ENCODE peak calls at places on chromosomes 7 and 10, in six cellular contexts. One of them, this sample, is unnamed.

GRCh38 chr7:147207988-147208387 is 1091.4 kb downstream of the CNTNAP2 start:
- DNase-seq in heart right ventricle: no peak
- DNase-seq in AG04450: no peak
- DNase-seq in endothelial cell of umbilical vein: no peak
- DNase-seq in transverse colon: no peak
- DNase-seq in uterus: no peak
- DNase-seq in this sample: no peak

GRCh38 chr7:23394828-23395227 is 75.5 kb downstream of the IGF2BP3 start:
- DNase-seq in endothelial cell of umbilical vein: no peak
- DNase-seq in AG04450: no peak
- DNase-seq in transverse colon: no peak
- DNase-seq in uterus: no peak
- DNase-seq in heart right ventricle: no peak
- DNase-seq in this sample: no peak

GRCh38 chr7:45647426-45647825 is 73.3 kb downstream of the ADCY1 start:
- DNase-seq in endothelial cell of umbilical vein: no peak
- DNase-seq in transverse colon: no peak
- DNase-seq in AG04450: no peak
- DNase-seq in uterus: no peak
- DNase-seq in heart right ventricle: no peak
- DNase-seq in this sample: no peak

GRCh38 chr10:123556736-123557135 is 109.4 kb upstream of the GPR26 start:
- DNase-seq in heart right ventricle: no peak
- DNase-seq in uterus: no peak
- DNase-seq in transverse colon: no peak
- DNase-seq in endothelial cell of umbilical vein: no peak
- DNase-seq in AG04450: no peak
- DNase-seq in this sample: no peak

GRCh38 chr10:119642556-119643111 is 8.5 kb upstream of the BAG3 start:
- DNase-seq in transverse colon: no peak
- DNase-seq in AG04450: no peak
- DNase-seq in uterus: no peak
- DNase-seq in endothelial cell of umbilical vein: no peak
- DNase-seq in heart right ventricle: no peak
- DNase-seq in this sample: no peak

GRCh38 chr10:121154310-121154709 is 303.1 kb downstream of the WDR11 start:
- DNase-seq in endothelial cell of umbilical vein: no peak
- DNase-seq in heart right ventricle: no peak
- DNase-seq in AG04450: no peak
- DNase-seq in transverse colon: no peak
- DNase-seq in uterus: no peak
- DNase-seq in this sample: no peak

GRCh38 chr10:102916173-102916572 is 1.9 kb upstream of the CNNM2 start:
- DNase-seq in AG04450: no peak
- DNase-seq in uterus: no peak
- DNase-seq in heart right ventricle: no peak
- DNase-seq in endothelial cell of umbilical vein: no peak
- DNase-seq in transverse colon: no peak
- DNase-seq in this sample: no peak

GRCh38 chr7:143013897-143014296 is 13.0 kb downstream of the OR9A2 start:
- DNase-seq in endothelial cell of umbilical vein: peak
- DNase-seq in AG04450: peak
- DNase-seq in transverse colon: no peak
- DNase-seq in uterus: no peak
- DNase-seq in heart right ventricle: no peak
- DNase-seq in this sample: no peak

GRCh38 chr7:120302190-120302589 is 29.2 kb downstream of the KCND2 start:
- DNase-seq in transverse colon: no peak
- DNase-seq in AG04450: no peak
- DNase-seq in endothelial cell of umbilical vein: no peak
- DNase-seq in heart right ventricle: no peak
- DNase-seq in uterus: no peak
- DNase-seq in this sample: no peak

GRCh38 chr10:34813626-34814227 is 1.4 kb downstream of the PARD3 start:
- DNase-seq in heart right ventricle: peak
- DNase-seq in transverse colon: peak
- DNase-seq in AG04450: no peak
- DNase-seq in uterus: no peak
- DNase-seq in endothelial cell of umbilical vein: peak
- DNase-seq in this sample: no peak

GRCh38 chr10:34815174-34816066 is at the start of gene PARD3:
- DNase-seq in uterus: peak
- DNase-seq in heart right ventricle: peak
- DNase-seq in transverse colon: peak
- DNase-seq in endothelial cell of umbilical vein: peak
- DNase-seq in AG04450: no peak
- DNase-seq in this sample: no peak

GRCh38 chr10:34812771-34813170 is 2.3 kb downstream of the PARD3 start:
- DNase-seq in transverse colon: no peak
- DNase-seq in uterus: no peak
- DNase-seq in AG04450: no peak
- DNase-seq in endothelial cell of umbilical vein: no peak
- DNase-seq in heart right ventricle: no peak
- DNase-seq in this sample: no peak

GRCh38 chr10:34816067-34817002 is 1.2 kb upstream of the PARD3 start:
- DNase-seq in uterus: peak
- DNase-seq in transverse colon: peak
- DNase-seq in endothelial cell of umbilical vein: peak
- DNase-seq in heart right ventricle: no peak
- DNase-seq in AG04450: no peak
- DNase-seq in this sample: no peak

GRCh38 chr10:34814228-34815173 is 595 bp downstream of the PARD3 start:
- DNase-seq in heart right ventricle: peak
- DNase-seq in transverse colon: peak
- DNase-seq in uterus: peak
- DNase-seq in AG04450: no peak
- DNase-seq in endothelial cell of umbilical vein: peak
- DNase-seq in this sample: no peak
- TF ChIP-seq CTCF in heart right ventricle: no peak
- TF ChIP-seq CTCF in transverse colon: no peak
- TF ChIP-seq CTCF in uterus: no peak
- TF ChIP-seq CTCF in AG04450: no peak
- TF ChIP-seq CTCF in endothelial cell of umbilical vein: peak
- TF ChIP-seq CTCF in this sample: no peak

GRCh38 chr10:116070743-116071320 is 202.2 kb downstream of the GFRA1 start:
- DNase-seq in transverse colon: no peak
- DNase-seq in uterus: no peak
- DNase-seq in endothelial cell of umbilical vein: no peak
- DNase-seq in AG04450: no peak
- DNase-seq in heart right ventricle: no peak
- DNase-seq in this sample: no peak

GRCh38 chr10:116073451-116073850 is 199.6 kb downstream of the GFRA1 start:
- DNase-seq in uterus: no peak
- DNase-seq in heart right ventricle: no peak
- DNase-seq in AG04450: no peak
- DNase-seq in transverse colon: no peak
- DNase-seq in endothelial cell of umbilical vein: no peak
- DNase-seq in this sample: no peak

GRCh38 chr10:116069856-116070255 is 203.2 kb downstream of the GFRA1 start:
- DNase-seq in transverse colon: no peak
- DNase-seq in heart right ventricle: no peak
- DNase-seq in uterus: peak
- DNase-seq in endothelial cell of umbilical vein: no peak
- DNase-seq in AG04450: no peak
- DNase-seq in this sample: no peak

GRCh38 chr10:116071453-116072148 is 201.4 kb downstream of the GFRA1 start:
- DNase-seq in transverse colon: no peak
- DNase-seq in endothelial cell of umbilical vein: no peak
- DNase-seq in uterus: no peak
- DNase-seq in heart right ventricle: no peak
- DNase-seq in AG04450: no peak
- DNase-seq in this sample: no peak

GRCh38 chr10:116073025-116073424 is 200.0 kb downstream of the GFRA1 start:
- DNase-seq in transverse colon: no peak
- DNase-seq in AG04450: no peak
- DNase-seq in heart right ventricle: no peak
- DNase-seq in uterus: no peak
- DNase-seq in endothelial cell of umbilical vein: no peak
- DNase-seq in this sample: no peak
- H3K4me3 ChIP-seq in transverse colon: no peak
- H3K4me3 ChIP-seq in AG04450: no peak
- H3K4me3 ChIP-seq in heart right ventricle: no peak
- H3K4me3 ChIP-seq in uterus: no peak
- H3K4me3 ChIP-seq in endothelial cell of umbilical vein: no peak
- H3K4me3 ChIP-seq in this sample: no peak

GRCh38 chr10:71255817-71256660 is 43.7 kb downstream of the UNC5B start:
- DNase-seq in uterus: peak
- DNase-seq in heart right ventricle: peak
- DNase-seq in transverse colon: peak
- DNase-seq in AG04450: peak
- DNase-seq in endothelial cell of umbilical vein: peak
- DNase-seq in this sample: no peak
- H3K27ac ChIP-seq in uterus: no peak
- H3K27ac ChIP-seq in heart right ventricle: no peak
- H3K27ac ChIP-seq in transverse colon: peak
- H3K27ac ChIP-seq in AG04450: peak
- H3K27ac ChIP-seq in endothelial cell of umbilical vein: peak
- H3K27ac ChIP-seq in this sample: peak

GRCh38 chr7:78587443-78588044 is 789.0 kb downstream of the PHTF2 start:
- DNase-seq in endothelial cell of umbilical vein: no peak
- DNase-seq in heart right ventricle: no peak
- DNase-seq in AG04450: no peak
- DNase-seq in uterus: no peak
- DNase-seq in transverse colon: no peak
- DNase-seq in this sample: no peak
- TF ChIP-seq CTCF in endothelial cell of umbilical vein: no peak
- TF ChIP-seq CTCF in heart right ventricle: peak
- TF ChIP-seq CTCF in AG04450: peak
- TF ChIP-seq CTCF in uterus: no peak
- TF ChIP-seq CTCF in transverse colon: no peak
- TF ChIP-seq CTCF in this sample: peak

GRCh38 chr10:80158598-80159127 is 26.1 kb downstream of the PLAC9 start:
- DNase-seq in AG04450: peak
- DNase-seq in heart right ventricle: peak
- DNase-seq in endothelial cell of umbilical vein: peak
- DNase-seq in uterus: peak
- DNase-seq in transverse colon: peak
- DNase-seq in this sample: peak
- H3K4me3 ChIP-seq in AG04450: no peak
- H3K4me3 ChIP-seq in heart right ventricle: no peak
- H3K4me3 ChIP-seq in endothelial cell of umbilical vein: no peak
- H3K4me3 ChIP-seq in uterus: no peak
- H3K4me3 ChIP-seq in transverse colon: no peak
- H3K4me3 ChIP-seq in this sample: no peak

DNA sequence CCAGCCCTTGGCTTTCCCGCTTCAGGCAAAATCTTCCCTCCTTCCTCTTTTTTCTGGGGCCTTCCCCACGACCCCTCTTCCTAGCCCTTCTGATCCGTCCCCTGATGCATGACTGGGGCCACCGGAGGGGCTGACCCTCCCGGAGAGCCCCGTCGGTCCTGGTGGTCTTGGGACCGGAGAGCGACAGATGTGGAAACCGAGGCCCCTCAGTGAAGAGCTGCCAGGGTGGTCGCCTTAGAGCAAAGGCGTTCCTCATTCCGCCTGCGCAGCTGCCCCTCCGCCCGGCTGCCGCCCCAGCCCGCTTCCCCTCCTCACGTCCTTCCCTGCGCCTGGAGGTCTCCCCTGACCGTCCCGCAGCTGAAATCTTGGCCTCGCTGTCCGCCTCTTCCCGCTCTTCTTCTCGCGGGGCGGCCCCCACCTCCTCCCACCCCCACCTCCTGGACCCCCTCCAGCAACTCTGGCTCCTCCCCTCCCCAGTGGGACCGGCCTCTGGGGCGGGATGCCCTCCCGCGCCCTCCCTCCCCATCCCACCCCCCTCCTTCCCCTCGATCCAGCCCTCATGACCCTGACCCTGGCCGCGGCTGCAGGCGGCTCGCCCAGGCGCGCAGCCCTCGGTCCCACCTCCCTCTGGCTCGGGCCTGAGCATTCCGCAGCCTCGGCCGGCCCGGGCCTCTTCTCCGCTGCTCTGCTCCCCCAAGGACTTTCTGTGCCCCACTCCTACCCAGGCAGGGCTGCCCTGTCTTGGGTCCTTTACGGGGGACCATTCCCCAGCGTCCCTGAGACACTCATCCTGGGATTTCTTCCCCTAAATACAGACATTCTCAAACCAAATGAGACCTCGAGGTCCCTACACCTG is at the start of gene RARRES2:
- DNase-seq in uterus: peak
- DNase-seq in AG04450: no peak
- DNase-seq in heart right ventricle: peak
- DNase-seq in transverse colon: peak
- DNase-seq in endothelial cell of umbilical vein: no peak
- DNase-seq in this sample: no peak
- H3K27ac ChIP-seq in uterus: peak
- H3K27ac ChIP-seq in AG04450: no peak
- H3K27ac ChIP-seq in heart right ventricle: no peak
- H3K27ac ChIP-seq in transverse colon: peak
- H3K27ac ChIP-seq in endothelial cell of umbilical vein: no peak
- H3K27ac ChIP-seq in this sample: peak

This sample was measured in dorsolateral prefrontal cortex.